ENCODE peak calls at places on chromosomes 13 and 19, in four cellular contexts. O is HepG2, P is K562, S is GM12878. R is an unnamed sample.

GRCh38 chr19:10390652-10391286 is 10.4 kb upstream of the TYK2 start:
- DNase-seq in S (no peak), O (peak; percentile 64), P (peak; percentile 75), R (peak; percentile 92)

GRCh38 chr13:32863596-32863995 is 152.6 kb upstream of the KL start:
- DNase-seq in P (no peak), O (no peak), S (no peak), R (no peak)

GRCh38 chr13:41236369-41236768 is 27.0 kb downstream of the MTRF1 start:
- DNase-seq in O (no peak), P (no peak), S (no peak), R (no peak)

GRCh38 chr13:83221813-83222241 is 660.4 kb downstream of the SLITRK1 start:
- DNase-seq in P (no peak), O (no peak), S (no peak), R (no peak)

GRCh38 chr13:95115525-95115924 is 185.7 kb downstream of the ABCC4 start:
- DNase-seq in P (no peak), S (no peak), O (no peak), R (no peak)

GRCh38 chr19:39970424-39970673 is 616 bp upstream of the PSMC4 start:
- DNase-seq in O (no peak), S (peak; percentile 24), P (peak; percentile 17), R (no peak)

GRCh38 chr19:2266183-2266993 is 10.2 kb upstream of the JSRP1 start:
- DNase-seq in P (peak; percentile 69), O (peak; percentile 58), S (peak; percentile 54), R (no peak)

GRCh38 chr19:51271015-51271600 is 20.2 kb downstream of the SIGLECL1 start:
- DNase-seq in S (no peak), O (no peak), P (peak; percentile 31), R (peak; percentile 63)

GRCh38 chr19:10227215-10227971 is 3.7 kb downstream of the S1PR2 start:
- DNase-seq in S (no peak), P (peak; percentile 67), O (no peak), R (peak; percentile 61)

GRCh38 chr19:55255618-55256423 is 3.0 kb downstream of the PPP6R1 start:
- DNase-seq in S (peak; percentile 39), P (peak; percentile 37), O (peak; percentile 47), R (no peak)

GRCh38 chr13:19927117-19927734 is 31.3 kb upstream of the ZMYM2 start:
- DNase-seq in S (no peak), P (no peak), O (peak; percentile 21), R (peak; percentile 50)

GRCh38 chr13:94280357-94280756 is 199.1 kb downstream of the DCT start:
- DNase-seq in P (no peak), S (no peak), O (no peak), R (no peak)

GRCh38 chr13:35881360-35881759 is 249.8 kb downstream of the DCLK1 start:
- DNase-seq in S (no peak), P (no peak), O (no peak), R (no peak)

GRCh38 chr19:48635966-48636858 is 967 bp downstream of the DBP start:
- DNase-seq in P (no peak), O (no peak), S (no peak), R (peak; percentile 48)

GRCh38 chr19:14561832-14562351 is 10.0 kb downstream of the NDUFB7 start:
- DNase-seq in P (no peak), O (no peak), S (no peak), R (peak; percentile 49)

GRCh38 chr13:113796211-113796875 is 37.3 kb downstream of the TMEM255B start:
- DNase-seq in P (no peak), O (no peak), S (no peak), R (no peak)

GRCh38 chr13:27131906-27132305 is 39.7 kb downstream of the USP12 start:
- DNase-seq in O (no peak), P (no peak), S (no peak), R (no peak)

GRCh38 chr13:23679214-23679613 is 109.0 kb downstream of the TNFRSF19 start:
- DNase-seq in P (no peak), O (no peak), S (no peak), R (no peak)

GRCh38 chr19:18473003-18473705 is 35.2 kb upstream of the ISYNA1 start:
- DNase-seq in O (no peak), P (no peak), S (no peak), R (no peak)
- H4K20me1 ChIP-seq in O (peaks cover 17% of the 10 kb centered on the region), P (peaks cover 43% of the 10 kb centered on the region), S (peaks cover 8% of the 10 kb centered on the region), R (peaks cover 10% of the 10 kb centered on the region)

GRCh38 chr19:44684892-44685847 is 13.8 kb upstream of the CEACAM16 start:
- DNase-seq in O (peak; percentile 37), P (peak; percentile 47), S (no peak), R (peak; percentile 60)

GRCh38 chr19:44687898-44688297 is 11.1 kb upstream of the CEACAM16 start:
- DNase-seq in S (no peak), O (no peak), P (no peak), R (no peak)

GRCh38 chr19:44686896-44687295 is 12.1 kb upstream of the CEACAM16 start:
- DNase-seq in P (no peak), O (no peak), S (no peak), R (no peak)

GRCh38 chr19:44683434-44684210 is 12.3 kb downstream of the CEACAM19 start:
- DNase-seq in P (no peak), S (no peak), O (no peak), R (no peak)

DNA sequence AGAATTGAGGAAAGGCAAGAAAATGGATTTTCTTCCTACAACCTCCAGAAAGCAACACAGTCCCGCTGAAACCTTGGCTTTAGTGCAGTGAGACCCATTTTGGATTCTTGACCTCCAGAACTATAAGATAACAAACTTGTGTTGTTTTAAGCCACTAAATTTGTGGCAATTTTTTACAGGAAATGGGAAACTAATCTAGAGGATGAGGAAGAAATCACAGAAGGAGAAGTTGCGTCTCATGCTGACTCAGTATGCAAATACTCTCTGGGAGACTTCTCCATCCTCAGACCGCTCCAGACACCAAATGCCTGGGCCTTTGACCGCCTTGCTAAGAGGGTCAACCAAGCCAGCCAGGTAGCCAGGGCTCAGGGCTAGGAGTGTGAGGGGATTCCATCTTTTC is 13.1 kb upstream of the CEACAM16 start:
- DNase-seq in O (no peak), S (no peak), P (no peak), R (no peak)
- TF ChIP-seq JUNB in O (no peak), S (no peak), P (no peak), R (no peak)

DNA sequence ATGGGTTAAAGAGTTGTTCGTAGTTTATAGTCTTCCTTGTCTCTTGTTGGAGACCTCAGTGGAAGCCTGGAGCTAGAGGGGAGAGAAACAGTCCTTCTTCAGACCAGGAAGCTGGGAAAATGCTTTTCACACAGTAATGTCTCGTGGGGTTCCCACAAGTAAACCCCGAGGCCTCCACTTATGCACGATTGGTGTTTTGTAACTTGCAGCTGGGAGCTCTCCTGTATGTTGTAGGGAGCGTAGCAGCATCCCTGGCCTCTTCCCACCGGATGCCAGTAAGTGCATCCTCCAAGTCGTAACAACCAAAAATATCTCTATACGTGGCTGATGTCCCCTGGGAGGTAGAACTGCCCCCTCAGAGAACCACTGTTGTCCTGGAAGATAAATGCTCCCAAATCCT is 3.5 kb downstream of the CHAF1A start:
- DNase-seq in S (no peak), O (no peak), P (no peak), R (no peak)
- H4K20me1 ChIP-seq in S (no peaks in the 10 kb centered on the region), O (no peaks in the 10 kb centered on the region), P (peaks cover 24% of the 10 kb centered on the region), R (peaks cover 29% of the 10 kb centered on the region)

DNA sequence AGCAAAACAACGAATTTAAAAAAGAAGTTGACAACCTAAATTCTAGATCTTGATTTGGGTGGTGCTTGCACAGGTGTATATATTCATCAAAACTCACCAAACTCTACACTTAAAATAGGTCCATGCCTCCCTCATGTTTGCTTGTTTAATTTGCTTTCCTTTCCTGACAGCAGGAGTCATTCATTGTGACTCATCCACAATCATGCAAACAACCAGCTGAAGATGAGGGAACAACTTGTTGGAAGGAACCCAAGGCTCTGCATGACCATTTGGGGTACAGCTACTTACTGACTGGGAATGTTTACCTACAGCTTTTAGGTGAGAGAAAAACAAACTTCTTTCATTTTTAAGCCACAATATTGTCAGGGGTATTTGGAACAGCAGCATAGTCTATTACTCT is 96.6 kb downstream of the RXFP2 start:
- DNase-seq in S (no peak), P (no peak), O (peak; percentile 5), R (no peak)
- TF ChIP-seq JUNB in S (no peak), P (no peak), O (no peak), R (no peak)

R was measured in GM23338.